ENCODE peak calls at places on chromosome 3, in four cellular contexts. T is osteoblast, G is Panc1, Z is aorta. H is an unnamed sample.
A peak's percentile ranks its signal among the peaks of the same experiment; 100 is the strongest.

GRCh38 chr3:168884353-168884903 is 779.1 kb downstream of the MECOM start:
- DNase-seq in G (no peak), Z (no peak), T (peak; percentile 19), H (no peak)

GRCh38 chr3:189967254-189967865 is 153.3 kb downstream of the P3H2 start:
- DNase-seq in T (no peak), Z (no peak), G (peak; percentile 75), H (no peak)

GRCh38 chr3:81676706-81677456 is 84.6 kb downstream of the GBE1 start:
- DNase-seq in Z (no peak), G (no peak), T (no peak), H (no peak)

GRCh38 chr3:184399410-184399809 is 19.6 kb downstream of the CHRD start:
- DNase-seq in T (peak; percentile 96), G (no peak), Z (peak; percentile 9), H (no peak)

GRCh38 chr3:30470566-30470965 is 135.8 kb upstream of the TGFBR2 start:
- DNase-seq in G (no peak), T (no peak), Z (no peak), H (no peak)

GRCh38 chr3:181948286-181948685 is 236.6 kb downstream of the SOX2 start:
- DNase-seq in T (no peak), G (no peak), Z (no peak), H (no peak)

GRCh38 chr3:16142350-16143050 is 32.0 kb upstream of the GALNT15 start:
- DNase-seq in G (no peak), T (no peak), Z (no peak), H (no peak)

GRCh38 chr3:73484656-73485248 is 140.0 kb downstream of the PDZRN3 start:
- DNase-seq in G (no peak), T (peak; percentile 21), Z (no peak), H (no peak)

GRCh38 chr3:36482259-36482658 is 102.0 kb downstream of the STAC start:
- DNase-seq in G (no peak), Z (no peak), T (no peak), H (no peak)

GRCh38 chr3:100097919-100098896 is 16.1 kb downstream of the FILIP1L start:
- DNase-seq in G (no peak), T (peak; percentile 26), Z (no peak), H (no peak)
- H3K4me3 ChIP-seq in G (no peak overlapping the region), T (no peak overlapping the region), Z (no peak overlapping the region), H (no peak overlapping the region)

GRCh38 chr3:185760091-185760490 is 64.8 kb downstream of the IGF2BP2 start:
- DNase-seq in Z (no peak), G (no peak), T (peak; percentile 11), H (no peak)
- H3K4me3 ChIP-seq in Z (no peak overlapping the region), G (no peak overlapping the region), T (peak overlapping the region; percentile 65), H (no peak overlapping the region)

DNA sequence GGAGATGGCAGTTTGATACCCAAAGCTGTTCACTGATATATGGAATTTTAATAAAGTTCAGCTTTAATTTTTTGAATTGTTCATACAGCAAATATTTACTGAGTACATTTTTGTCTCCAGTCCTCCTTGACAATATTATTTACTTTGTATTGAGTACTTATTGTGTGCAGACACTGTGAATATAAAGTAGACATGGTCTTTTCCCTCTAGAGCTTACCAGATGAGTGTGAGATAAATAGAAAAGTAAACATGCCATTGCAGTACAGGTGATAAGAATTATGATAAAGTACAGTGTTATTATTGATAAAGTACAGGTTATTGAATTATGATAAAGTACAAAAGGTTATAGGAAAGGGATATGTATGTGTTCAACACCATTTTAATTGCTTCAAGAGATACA is 2.1 kb downstream of the UBA5 start:
- DNase-seq in T (no peak), G (no peak), Z (no peak), H (no peak)
- H3K4me3 ChIP-seq in T (no peak overlapping the region), G (no peak overlapping the region), Z (no peak overlapping the region), H (no peak overlapping the region)

DNA sequence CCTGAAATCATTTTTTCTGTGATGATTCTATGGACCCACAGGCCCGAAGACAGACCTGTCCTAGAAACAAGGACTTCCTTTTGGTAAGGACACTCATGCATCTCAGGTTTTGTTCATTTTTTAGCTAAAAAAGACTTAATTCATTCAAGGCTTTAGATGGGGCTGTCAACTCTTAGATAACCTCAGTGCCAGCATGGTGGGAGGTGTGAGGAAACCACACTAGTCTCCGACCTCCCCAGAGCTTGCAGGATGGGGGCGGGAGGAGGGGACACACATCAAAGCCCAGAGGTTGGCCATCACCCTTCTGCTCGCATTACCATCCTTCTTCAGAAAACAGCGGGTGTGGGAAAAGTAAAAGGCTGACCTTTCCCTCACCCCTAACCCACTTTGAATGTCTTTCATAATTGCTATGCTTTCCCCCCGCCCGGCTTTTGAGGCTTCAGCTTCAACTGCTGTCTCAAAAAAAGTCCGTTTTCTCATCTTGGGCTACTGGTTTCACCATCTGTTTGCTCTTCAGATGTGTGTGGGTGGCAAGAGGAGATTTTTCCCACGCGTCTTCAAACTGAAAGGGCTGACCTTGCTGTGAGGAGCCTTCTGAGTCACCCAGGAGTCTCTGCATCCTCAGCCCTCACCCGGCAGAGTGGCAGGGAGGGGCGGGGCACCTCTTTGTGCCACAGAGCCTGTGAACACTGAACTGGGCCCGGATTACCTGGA is 27.6 kb upstream of the CXCR6 start:
- DNase-seq in T (peak; percentile 96), G (no peak), Z (no peak), H (no peak)
- H3K4me3 ChIP-seq in T (no peak overlapping the region), G (no peak overlapping the region), Z (no peak overlapping the region), H (no peak overlapping the region)

GRCh38 chr3:188264231-188265213 is 110.6 kb downstream of the LPP start:
- DNase-seq in T (no peak), G (no peak), Z (no peak), H (peak; percentile 44)
- H3K4me3 ChIP-seq in T (no peak overlapping the region), G (no peak overlapping the region), Z (no peak overlapping the region), H (no peak overlapping the region)

DNA sequence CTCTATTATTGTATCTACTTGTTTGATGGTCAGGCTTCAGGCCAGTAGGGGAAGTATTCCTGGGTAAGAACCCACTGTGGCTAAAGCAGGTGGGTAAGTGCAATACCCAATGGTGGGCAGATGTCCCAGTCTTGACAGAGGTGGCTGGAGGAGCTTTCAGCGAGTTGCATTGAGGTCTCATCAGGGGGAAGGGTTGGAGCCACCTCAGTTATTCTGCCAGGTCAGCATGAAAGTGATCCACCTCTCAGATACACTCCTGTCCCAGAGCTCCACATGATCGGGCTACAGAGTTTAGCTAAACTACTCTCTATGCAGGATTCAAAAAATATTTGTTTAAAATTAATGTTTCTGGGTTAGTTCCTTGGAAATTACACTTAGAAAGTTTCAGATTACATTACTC is 95.8 kb upstream of the WNT7A start:
- DNase-seq in Z (no peak), G (no peak), T (no peak), H (no peak)
- H3K4me3 ChIP-seq in Z (no peak overlapping the region), G (no peak overlapping the region), T (no peak overlapping the region), H (no peak overlapping the region)

DNA sequence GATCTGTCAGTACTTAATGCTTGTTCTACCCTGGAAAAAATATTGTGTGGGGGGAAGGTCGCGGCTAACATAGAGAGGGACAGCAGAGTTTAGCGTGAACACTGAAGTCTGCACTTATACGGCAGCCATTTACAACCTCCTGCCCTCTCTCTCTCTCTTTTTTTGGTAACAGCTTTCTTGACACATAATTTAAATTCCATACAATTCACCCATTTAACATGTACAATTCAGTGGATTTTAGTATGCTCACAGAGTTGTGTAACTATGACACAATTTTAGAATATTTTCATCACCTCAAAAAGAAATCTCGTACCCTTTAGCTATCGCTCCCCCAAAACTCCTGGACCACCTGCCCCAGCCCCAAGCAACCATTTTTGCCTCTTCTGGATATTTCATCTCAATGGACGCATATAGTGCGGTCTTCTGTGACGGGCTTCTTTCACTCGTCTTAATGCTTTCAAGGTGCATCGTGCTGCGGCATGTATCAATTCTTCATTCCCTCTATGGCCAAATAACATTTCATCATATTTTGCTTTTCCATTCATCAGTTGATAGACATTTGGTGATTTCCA is 141.8 kb downstream of the XXYLT1 start:
- DNase-seq in T (no peak), G (no peak), Z (no peak), H (no peak)
- H3K4me3 ChIP-seq in T (no peak overlapping the region), G (no peak overlapping the region), Z (no peak overlapping the region), H (no peak overlapping the region)